ENCODE peak calls at places on chromosomes 12 and 14, in nine cellular contexts. U is endodermal cell, C is transverse colon, T is thoracic aorta, S is colonic mucosa, H is K562, Y is HepG2, J is fibroblast of lung, B is hepatocyte. X is an unnamed sample.

GRCh38 chr12:64407342-64408223 is 3.4 kb downstream of the XPOT start:
- DNase-seq in U (no peak), C (no peak), T (no peak), S (no peak), H (no peak), Y (no peak), J (no peak), B (no peak), X (no peak)

GRCh38 chr14:101476258-101476930 is 84.9 kb upstream of the DIO3 start:
- DNase-seq in U (peak; percentile 39), C (peak; percentile 51), T (no peak), S (peak; percentile 57), H (no peak), Y (no peak), J (no peak), B (no peak), X (no peak)

GRCh38 chr12:1356285-1356684 is 238.1 kb downstream of the FBXL14 start:
- DNase-seq in U (no peak), C (no peak), T (no peak), S (no peak), H (no peak), Y (no peak), J (peak; percentile 29), B (no peak), X (no peak)

GRCh38 chr12:120711411-120711810 is 1.2 kb downstream of the UNC119B start:
- DNase-seq in U (peak; percentile 63), C (no peak), T (no peak), S (peak; percentile 40), H (no peak), Y (no peak), J (no peak), B (no peak), X (no peak)

GRCh38 chr14:91354221-91354916 is 63.3 kb downstream of the CCDC88C start:
- DNase-seq in U (no peak), C (no peak), T (no peak), S (no peak), H (no peak), Y (no peak), J (no peak), B (no peak), X (no peak)

GRCh38 chr12:45112306-45112705 is 61.4 kb upstream of the DBX2 start:
- DNase-seq in U (no peak), C (no peak), T (no peak), S (no peak), H (no peak), Y (no peak), J (no peak), B (no peak), X (no peak)

GRCh38 chr14:68182492-68182891 is 362.9 kb downstream of the RAD51B start:
- DNase-seq in U (no peak), C (no peak), T (no peak), S (no peak), H (no peak), Y (no peak), J (no peak), B (no peak), X (no peak)

GRCh38 chr12:6425588-6426531 is 18.9 kb upstream of the CD27 start:
- DNase-seq in U (peak; percentile 51), C (no peak), T (no peak), S (no peak), H (no peak), Y (peak; percentile 49), J (no peak), B (no peak), X (no peak)

GRCh38 chr12:51246254-51246853 is 7.7 kb downstream of the DAZAP2 start:
- DNase-seq in U (peak; percentile 55), C (peak; percentile 17), T (no peak), S (peak; percentile 42), H (peak; percentile 29), Y (no peak), J (peak; percentile 59), B (no peak), X (no peak)

GRCh38 chr12:121992059-121992879 is 29.4 kb upstream of the BCL7A start:
- DNase-seq in U (no peak), C (no peak), T (no peak), S (no peak), H (no peak), Y (peak; percentile 39), J (peak; percentile 95), B (peak; percentile 38), X (no peak)

GRCh38 chr12:6092784-6093722 is 31.4 kb downstream of the VWF start:
- DNase-seq in U (peak; percentile 84), C (peak; percentile 45), T (peak; percentile 41), S (no peak), H (no peak), Y (no peak), J (peak; percentile 90), B (peak; percentile 69), X (no peak)

GRCh38 chr12:6641131-6641530 is 5.4 kb upstream of the LPAR5 start:
- DNase-seq in U (no peak), C (no peak), T (no peak), S (no peak), H (no peak), Y (no peak), J (no peak), B (no peak), X (no peak)

GRCh38 chr12:80412343-80412953 is 31.6 kb upstream of the PTPRQ start:
- DNase-seq in U (no peak), C (no peak), T (no peak), S (no peak), H (peak; percentile 25), Y (peak; percentile 40), J (peak; percentile 80), B (peak; percentile 80), X (peak; percentile 87)

GRCh38 chr12:76595056-76595455 is 35.5 kb upstream of the OSBPL8 start:
- DNase-seq in U (no peak), C (no peak), T (no peak), S (no peak), H (no peak), Y (no peak), J (no peak), B (no peak), X (no peak)

GRCh38 chr14:71467419-71467818 is 464.8 kb upstream of the RGS6 start:
- DNase-seq in U (no peak), C (no peak), T (no peak), S (no peak), H (no peak), Y (no peak), J (no peak), B (no peak), X (no peak)

GRCh38 chr14:95394981-95395737 is 75.5 kb upstream of the CLMN start:
- DNase-seq in U (no peak), C (no peak), T (no peak), S (no peak), H (no peak), Y (no peak), J (no peak), B (no peak), X (no peak)

GRCh38 chr14:44962573-44963528 is 861 bp downstream of the TOGARAM1 start:
- DNase-seq in U (no peak), C (peak; percentile 54), T (peak; percentile 7), S (peak; percentile 60), H (no peak), Y (no peak), J (peak; percentile 50), B (peak; percentile 72), X (peak; percentile 53)

DNA sequence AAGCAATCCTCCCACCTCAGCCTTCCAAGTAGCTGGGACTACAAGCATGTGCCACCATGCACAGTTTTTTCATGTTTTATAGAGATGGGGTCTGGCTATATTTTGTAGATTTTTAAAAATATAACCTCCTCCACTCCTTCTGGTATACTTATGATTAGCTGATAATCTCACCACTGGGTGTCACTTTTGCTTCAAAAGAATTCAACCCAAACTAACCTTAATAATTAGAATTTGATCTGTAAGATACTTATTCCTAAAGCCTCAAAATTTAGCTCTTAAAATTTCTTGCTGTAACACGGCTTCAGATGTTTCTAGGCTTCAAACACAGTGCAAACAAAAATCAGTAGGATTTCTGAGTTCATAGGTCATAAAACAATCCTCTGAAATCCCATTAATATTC is 130.3 kb downstream of the CEP83 start:
- DNase-seq in U (no peak), C (no peak), T (no peak), S (no peak), H (no peak), Y (no peak), J (peak; percentile 31), B (no peak), X (no peak)
- TF ChIP-seq CTCF in U (peak; percentile 12), C (no peak), T (no peak), S (no peak), H (no peak), Y (no peak), J (no peak), B (peak; percentile 12), X (no peak)

GRCh38 chr12:27615331-27615891 is 80.8 kb upstream of the REP15 start:
- DNase-seq in U (no peak), C (no peak), T (no peak), S (no peak), H (no peak), Y (no peak), J (no peak), B (peak; percentile 30), X (no peak)
- H3K36me3 ChIP-seq in U (peaks cover 8% of the 10 kb centered on the region), C (no peaks in the 10 kb centered on the region), T (no peaks in the 10 kb centered on the region), S (no peaks in the 10 kb centered on the region), H (no peaks in the 10 kb centered on the region), Y (no peaks in the 10 kb centered on the region), J (no peaks in the 10 kb centered on the region), B (no peaks in the 10 kb centered on the region), X (no peaks in the 10 kb centered on the region)

DNA sequence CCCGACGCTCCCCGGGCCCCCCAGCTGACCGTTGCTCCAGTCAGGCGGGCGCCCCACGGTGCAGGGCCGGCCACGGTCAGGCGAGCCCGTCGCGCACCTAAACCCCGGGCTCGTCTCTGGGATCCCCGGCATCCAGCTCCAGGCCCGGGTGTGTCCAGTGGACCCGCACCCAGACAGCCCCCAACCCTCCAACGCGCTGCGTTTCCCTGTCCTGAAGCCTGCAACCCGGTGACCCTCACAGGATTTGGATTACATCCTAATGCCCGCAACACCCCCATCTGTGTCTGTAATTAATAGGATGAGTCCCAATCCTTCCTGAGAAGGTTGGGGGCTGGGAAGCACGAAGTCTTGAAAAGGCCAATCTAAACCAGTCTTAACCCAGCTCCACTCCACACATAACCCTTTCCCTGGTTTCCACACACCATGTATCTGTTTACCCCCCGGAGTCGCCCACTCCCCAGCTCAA is 10.4 kb downstream of the CPNE6 start:
- DNase-seq in U (no peak), C (no peak), T (no peak), S (no peak), H (no peak), Y (no peak), J (no peak), B (no peak), X (no peak)
- H3K27ac ChIP-seq in U (no peak overlapping the region), C (peak overlapping the region; percentile 71), T (no peak overlapping the region), S (peak overlapping the region; percentile 67), H (peak overlapping the region; percentile 77), Y (no peak overlapping the region), J (no peak overlapping the region), B (no peak overlapping the region), X (no peak overlapping the region)

DNA sequence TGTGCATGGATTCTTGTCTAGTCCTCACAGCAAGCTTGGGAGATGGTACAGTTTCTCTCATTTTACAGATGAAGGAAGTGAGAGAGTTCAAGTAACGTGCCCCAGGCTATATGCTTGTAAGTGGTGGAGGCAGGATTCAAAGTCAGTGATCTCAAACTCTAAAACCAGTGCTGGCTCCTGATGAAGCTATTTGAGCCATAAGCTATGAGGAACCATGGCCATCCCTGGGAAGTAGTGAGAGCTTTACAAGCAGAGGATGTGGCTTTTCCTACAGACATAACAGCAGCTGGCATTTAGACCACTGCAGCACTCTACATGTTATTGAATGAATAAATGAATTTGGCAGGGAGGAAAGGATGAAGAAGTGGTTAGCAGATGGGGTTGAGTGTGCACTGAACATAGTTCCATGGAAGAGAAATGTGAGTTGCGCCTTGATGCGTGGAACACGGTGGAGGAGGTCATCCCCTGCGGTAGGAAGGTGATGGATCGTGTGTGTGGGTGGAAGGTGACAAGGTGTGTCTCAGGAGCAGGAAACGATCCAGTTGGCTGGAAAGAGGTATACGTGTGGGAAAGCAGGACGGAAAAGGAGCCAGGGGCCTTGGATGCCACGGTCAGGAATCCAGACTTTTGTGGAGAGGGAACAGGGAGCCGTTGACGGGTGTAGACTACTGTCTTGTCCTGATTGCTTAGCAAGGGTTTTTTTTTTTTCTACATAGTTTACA is 65.2 kb downstream of the RFX4 start:
- DNase-seq in U (no peak), C (no peak), T (no peak), S (peak; percentile 32), H (no peak), Y (no peak), J (no peak), B (no peak), X (no peak)
- TF ChIP-seq CTCF in U (no peak), C (no peak), T (no peak), S (no peak), H (no peak), Y (no peak), J (no peak), B (no peak), X (no peak)